ENCODE peak calls at places on chromosomes 2 and 18, in ten cellular contexts. One of them, this sample, is unnamed.

GRCh38 chr2:219454217-219454616 is 19.6 kb downstream of the SPEG start:
- DNase-seq in activated effector memory CD4-positive, alpha-beta T cell treated with Interleukin-2 at 50 U/mL for 16 hours: no peak
- DNase-seq in NCI-H146: no peak
- DNase-seq in ELF-1: no peak
- DNase-seq in fibroblast of mammary gland: no peak
- DNase-seq in stimulated activated naive CD8-positive, alpha-beta T cell treated with anti-CD3 and anti-CD28 coated beads, Interleukin-15, amount 100 ng/mL, for 72 hours: no peak
- DNase-seq in NCI-H1105 treated with DMSO at 0.1 percent for 48 hours: no peak
- DNase-seq in AG08396: no peak
- DNase-seq in cardiac fibroblast: no peak
- DNase-seq in H54: no peak
- DNase-seq in this sample: no peak

GRCh38 chr2:141714486-141714885 is 416.3 kb downstream of the LRP1B start:
- DNase-seq in activated effector memory CD4-positive, alpha-beta T cell treated with Interleukin-2 at 50 U/mL for 16 hours: no peak
- DNase-seq in NCI-H146: no peak
- DNase-seq in ELF-1: no peak
- DNase-seq in fibroblast of mammary gland: no peak
- DNase-seq in stimulated activated naive CD8-positive, alpha-beta T cell treated with anti-CD3 and anti-CD28 coated beads, Interleukin-15, amount 100 ng/mL, for 72 hours: no peak
- DNase-seq in NCI-H1105 treated with DMSO at 0.1 percent for 48 hours: no peak
- DNase-seq in AG08396: no peak
- DNase-seq in cardiac fibroblast: no peak
- DNase-seq in H54: no peak
- DNase-seq in this sample: no peak

GRCh38 chr2:187986392-187987105 is 305.1 kb upstream of the GULP1 start:
- DNase-seq in activated effector memory CD4-positive, alpha-beta T cell treated with Interleukin-2 at 50 U/mL for 16 hours: no peak
- DNase-seq in NCI-H146: peak
- DNase-seq in ELF-1: no peak
- DNase-seq in fibroblast of mammary gland: peak
- DNase-seq in stimulated activated naive CD8-positive, alpha-beta T cell treated with anti-CD3 and anti-CD28 coated beads, Interleukin-15, amount 100 ng/mL, for 72 hours: no peak
- DNase-seq in NCI-H1105 treated with DMSO at 0.1 percent for 48 hours: no peak
- DNase-seq in AG08396: no peak
- DNase-seq in cardiac fibroblast: peak
- DNase-seq in H54: no peak
- DNase-seq in this sample: no peak

GRCh38 chr2:121735520-121736074 is 1.1 kb downstream of the NIFK start:
- DNase-seq in activated effector memory CD4-positive, alpha-beta T cell treated with Interleukin-2 at 50 U/mL for 16 hours: no peak
- DNase-seq in NCI-H146: no peak
- DNase-seq in ELF-1: no peak
- DNase-seq in fibroblast of mammary gland: peak
- DNase-seq in stimulated activated naive CD8-positive, alpha-beta T cell treated with anti-CD3 and anti-CD28 coated beads, Interleukin-15, amount 100 ng/mL, for 72 hours: no peak
- DNase-seq in NCI-H1105 treated with DMSO at 0.1 percent for 48 hours: no peak
- DNase-seq in AG08396: no peak
- DNase-seq in cardiac fibroblast: peak
- DNase-seq in H54: no peak
- DNase-seq in this sample: no peak

GRCh38 chr2:10913501-10914271 is 2.0 kb downstream of the KCNF1 start:
- DNase-seq in activated effector memory CD4-positive, alpha-beta T cell treated with Interleukin-2 at 50 U/mL for 16 hours: no peak
- DNase-seq in NCI-H146: no peak
- DNase-seq in ELF-1: no peak
- DNase-seq in fibroblast of mammary gland: no peak
- DNase-seq in stimulated activated naive CD8-positive, alpha-beta T cell treated with anti-CD3 and anti-CD28 coated beads, Interleukin-15, amount 100 ng/mL, for 72 hours: no peak
- DNase-seq in NCI-H1105 treated with DMSO at 0.1 percent for 48 hours: no peak
- DNase-seq in AG08396: no peak
- DNase-seq in cardiac fibroblast: no peak
- DNase-seq in H54: no peak
- DNase-seq in this sample: no peak

GRCh38 chr18:49904871-49905555 is 91.7 kb upstream of the ACAA2 start:
- DNase-seq in activated effector memory CD4-positive, alpha-beta T cell treated with Interleukin-2 at 50 U/mL for 16 hours: no peak
- DNase-seq in NCI-H146: no peak
- DNase-seq in ELF-1: peak
- DNase-seq in fibroblast of mammary gland: no peak
- DNase-seq in stimulated activated naive CD8-positive, alpha-beta T cell treated with anti-CD3 and anti-CD28 coated beads, Interleukin-15, amount 100 ng/mL, for 72 hours: no peak
- DNase-seq in NCI-H1105 treated with DMSO at 0.1 percent for 48 hours: no peak
- DNase-seq in AG08396: no peak
- DNase-seq in cardiac fibroblast: no peak
- DNase-seq in H54: no peak
- DNase-seq in this sample: no peak

GRCh38 chr18:36468161-36468560 is 170.6 kb downstream of the FHOD3 start:
- DNase-seq in activated effector memory CD4-positive, alpha-beta T cell treated with Interleukin-2 at 50 U/mL for 16 hours: no peak
- DNase-seq in NCI-H146: no peak
- DNase-seq in ELF-1: no peak
- DNase-seq in fibroblast of mammary gland: no peak
- DNase-seq in stimulated activated naive CD8-positive, alpha-beta T cell treated with anti-CD3 and anti-CD28 coated beads, Interleukin-15, amount 100 ng/mL, for 72 hours: no peak
- DNase-seq in NCI-H1105 treated with DMSO at 0.1 percent for 48 hours: no peak
- DNase-seq in AG08396: no peak
- DNase-seq in cardiac fibroblast: no peak
- DNase-seq in H54: no peak
- DNase-seq in this sample: no peak

GRCh38 chr2:216023055-216023648 is 9.8 kb upstream of the MREG start:
- DNase-seq in activated effector memory CD4-positive, alpha-beta T cell treated with Interleukin-2 at 50 U/mL for 16 hours: no peak
- DNase-seq in NCI-H146: peak
- DNase-seq in ELF-1: no peak
- DNase-seq in fibroblast of mammary gland: peak
- DNase-seq in stimulated activated naive CD8-positive, alpha-beta T cell treated with anti-CD3 and anti-CD28 coated beads, Interleukin-15, amount 100 ng/mL, for 72 hours: peak
- DNase-seq in NCI-H1105 treated with DMSO at 0.1 percent for 48 hours: peak
- DNase-seq in AG08396: peak
- DNase-seq in cardiac fibroblast: peak
- DNase-seq in H54: peak
- DNase-seq in this sample: no peak

GRCh38 chr2:16049406-16049805 is 109.1 kb downstream of the MYCN start:
- DNase-seq in activated effector memory CD4-positive, alpha-beta T cell treated with Interleukin-2 at 50 U/mL for 16 hours: no peak
- DNase-seq in NCI-H146: peak
- DNase-seq in ELF-1: no peak
- DNase-seq in fibroblast of mammary gland: no peak
- DNase-seq in stimulated activated naive CD8-positive, alpha-beta T cell treated with anti-CD3 and anti-CD28 coated beads, Interleukin-15, amount 100 ng/mL, for 72 hours: no peak
- DNase-seq in NCI-H1105 treated with DMSO at 0.1 percent for 48 hours: no peak
- DNase-seq in AG08396: no peak
- DNase-seq in cardiac fibroblast: no peak
- DNase-seq in H54: no peak
- DNase-seq in this sample: no peak

GRCh38 chr2:40087434-40087833 is 308.4 kb upstream of the THUMPD2 start:
- DNase-seq in activated effector memory CD4-positive, alpha-beta T cell treated with Interleukin-2 at 50 U/mL for 16 hours: no peak
- DNase-seq in NCI-H146: no peak
- DNase-seq in ELF-1: no peak
- DNase-seq in fibroblast of mammary gland: peak
- DNase-seq in stimulated activated naive CD8-positive, alpha-beta T cell treated with anti-CD3 and anti-CD28 coated beads, Interleukin-15, amount 100 ng/mL, for 72 hours: no peak
- DNase-seq in NCI-H1105 treated with DMSO at 0.1 percent for 48 hours: no peak
- DNase-seq in AG08396: no peak
- DNase-seq in cardiac fibroblast: peak
- DNase-seq in H54: no peak
- DNase-seq in this sample: no peak

GRCh38 chr18:11872479-11873136 is 21.4 kb downstream of the CHMP1B start:
- DNase-seq in activated effector memory CD4-positive, alpha-beta T cell treated with Interleukin-2 at 50 U/mL for 16 hours: no peak
- DNase-seq in NCI-H146: peak
- DNase-seq in ELF-1: peak
- DNase-seq in fibroblast of mammary gland: no peak
- DNase-seq in stimulated activated naive CD8-positive, alpha-beta T cell treated with anti-CD3 and anti-CD28 coated beads, Interleukin-15, amount 100 ng/mL, for 72 hours: no peak
- DNase-seq in NCI-H1105 treated with DMSO at 0.1 percent for 48 hours: peak
- DNase-seq in AG08396: peak
- DNase-seq in cardiac fibroblast: peak
- DNase-seq in H54: no peak
- DNase-seq in this sample: no peak

GRCh38 chr2:158228943-158229508 is 127.3 kb downstream of the UPP2 start:
- DNase-seq in activated effector memory CD4-positive, alpha-beta T cell treated with Interleukin-2 at 50 U/mL for 16 hours: no peak
- DNase-seq in NCI-H146: no peak
- DNase-seq in ELF-1: no peak
- DNase-seq in fibroblast of mammary gland: no peak
- DNase-seq in stimulated activated naive CD8-positive, alpha-beta T cell treated with anti-CD3 and anti-CD28 coated beads, Interleukin-15, amount 100 ng/mL, for 72 hours: no peak
- DNase-seq in NCI-H1105 treated with DMSO at 0.1 percent for 48 hours: no peak
- DNase-seq in AG08396: no peak
- DNase-seq in cardiac fibroblast: no peak
- DNase-seq in H54: no peak
- DNase-seq in this sample: no peak

GRCh38 chr2:147603434-147604225 is 241.2 kb upstream of the ACVR2A start:
- DNase-seq in activated effector memory CD4-positive, alpha-beta T cell treated with Interleukin-2 at 50 U/mL for 16 hours: no peak
- DNase-seq in NCI-H146: peak
- DNase-seq in ELF-1: no peak
- DNase-seq in fibroblast of mammary gland: no peak
- DNase-seq in stimulated activated naive CD8-positive, alpha-beta T cell treated with anti-CD3 and anti-CD28 coated beads, Interleukin-15, amount 100 ng/mL, for 72 hours: no peak
- DNase-seq in NCI-H1105 treated with DMSO at 0.1 percent for 48 hours: no peak
- DNase-seq in AG08396: no peak
- DNase-seq in cardiac fibroblast: no peak
- DNase-seq in H54: no peak
- DNase-seq in this sample: no peak

GRCh38 chr2:25853038-25853638 is 25.1 kb downstream of the ASXL2 start:
- DNase-seq in activated effector memory CD4-positive, alpha-beta T cell treated with Interleukin-2 at 50 U/mL for 16 hours: no peak
- DNase-seq in NCI-H146: no peak
- DNase-seq in ELF-1: no peak
- DNase-seq in fibroblast of mammary gland: no peak
- DNase-seq in stimulated activated naive CD8-positive, alpha-beta T cell treated with anti-CD3 and anti-CD28 coated beads, Interleukin-15, amount 100 ng/mL, for 72 hours: no peak
- DNase-seq in NCI-H1105 treated with DMSO at 0.1 percent for 48 hours: no peak
- DNase-seq in AG08396: no peak
- DNase-seq in cardiac fibroblast: no peak
- DNase-seq in H54: no peak
- DNase-seq in this sample: no peak

GRCh38 chr2:168751104-168751768 is 51.2 kb upstream of the NOSTRIN start:
- DNase-seq in activated effector memory CD4-positive, alpha-beta T cell treated with Interleukin-2 at 50 U/mL for 16 hours: peak
- DNase-seq in NCI-H146: no peak
- DNase-seq in ELF-1: no peak
- DNase-seq in fibroblast of mammary gland: no peak
- DNase-seq in stimulated activated naive CD8-positive, alpha-beta T cell treated with anti-CD3 and anti-CD28 coated beads, Interleukin-15, amount 100 ng/mL, for 72 hours: peak
- DNase-seq in NCI-H1105 treated with DMSO at 0.1 percent for 48 hours: peak
- DNase-seq in AG08396: no peak
- DNase-seq in cardiac fibroblast: no peak
- DNase-seq in H54: no peak
- DNase-seq in this sample: no peak

GRCh38 chr2:131104487-131105155 is 515 bp upstream of the PLEKHB2 start:
- DNase-seq in activated effector memory CD4-positive, alpha-beta T cell treated with Interleukin-2 at 50 U/mL for 16 hours: peak
- DNase-seq in NCI-H146: peak
- DNase-seq in ELF-1: no peak
- DNase-seq in fibroblast of mammary gland: peak
- DNase-seq in stimulated activated naive CD8-positive, alpha-beta T cell treated with anti-CD3 and anti-CD28 coated beads, Interleukin-15, amount 100 ng/mL, for 72 hours: no peak
- DNase-seq in NCI-H1105 treated with DMSO at 0.1 percent for 48 hours: peak
- DNase-seq in AG08396: peak
- DNase-seq in cardiac fibroblast: peak
- DNase-seq in H54: peak
- DNase-seq in this sample: peak

GRCh38 chr18:2895391-2895790 is 48.6 kb downstream of the EMILIN2 start:
- DNase-seq in activated effector memory CD4-positive, alpha-beta T cell treated with Interleukin-2 at 50 U/mL for 16 hours: no peak
- DNase-seq in NCI-H146: no peak
- DNase-seq in ELF-1: no peak
- DNase-seq in fibroblast of mammary gland: no peak
- DNase-seq in stimulated activated naive CD8-positive, alpha-beta T cell treated with anti-CD3 and anti-CD28 coated beads, Interleukin-15, amount 100 ng/mL, for 72 hours: no peak
- DNase-seq in NCI-H1105 treated with DMSO at 0.1 percent for 48 hours: no peak
- DNase-seq in AG08396: no peak
- DNase-seq in cardiac fibroblast: no peak
- DNase-seq in H54: no peak
- DNase-seq in this sample: no peak

GRCh38 chr18:43277164-43277600 is at the start of gene SYT4:
- DNase-seq in activated effector memory CD4-positive, alpha-beta T cell treated with Interleukin-2 at 50 U/mL for 16 hours: no peak
- DNase-seq in NCI-H146: peak
- DNase-seq in ELF-1: peak
- DNase-seq in fibroblast of mammary gland: peak
- DNase-seq in stimulated activated naive CD8-positive, alpha-beta T cell treated with anti-CD3 and anti-CD28 coated beads, Interleukin-15, amount 100 ng/mL, for 72 hours: no peak
- DNase-seq in NCI-H1105 treated with DMSO at 0.1 percent for 48 hours: peak
- DNase-seq in AG08396: peak
- DNase-seq in cardiac fibroblast: peak
- DNase-seq in H54: no peak
- DNase-seq in this sample: peak

This sample was measured in amygdala.